ENCODE peak calls at places on chromosome 21, in seven cellular contexts. O, D, I, C, Q, X and R are unnamed samples.
A peak's percentile ranks its signal among the peaks of the same experiment; 100 is the strongest.

GRCh38 chr21:9758888-9759287 is 762.5 kb upstream of the TPTE start:
- DNase-seq in O (no peak), D (no peak), I (no peak), C (no peak), Q (no peak), X (no peak), R (no peak)

GRCh38 chr21:36150192-36150711 is 6.4 kb upstream of the DOP1B start:
- DNase-seq in O (no peak), D (no peak), I (no peak), C (no peak), Q (no peak), X (no peak), R (no peak)

GRCh38 chr21:36211660-36212512 is 55.3 kb downstream of the DOP1B start:
- DNase-seq in O (no peak), D (no peak), I (no peak), C (no peak), Q (no peak), X (no peak), R (no peak)

GRCh38 chr21:35367558-35367957 is 318.5 kb upstream of the RUNX1 start:
- DNase-seq in O (no peak), D (no peak), I (no peak), C (no peak), Q (no peak), X (peak; percentile 20), R (no peak)

GRCh38 chr21:43721225-43721605 is 2.3 kb downstream of the PDXK start:
- DNase-seq in O (no peak), D (no peak), I (no peak), C (no peak), Q (no peak), X (no peak), R (no peak)

GRCh38 chr21:45971487-45972352 is 9.8 kb upstream of the COL6A1 start:
- DNase-seq in O (no peak), D (no peak), I (peak; percentile 89), C (no peak), Q (no peak), X (no peak), R (no peak)

GRCh38 chr21:43903451-43904091 is 38.5 kb downstream of the AGPAT3 start:
- DNase-seq in O (no peak), D (no peak), I (no peak), C (no peak), Q (no peak), X (peak; percentile 50), R (no peak)

GRCh38 chr21:36411301-36411700 is 26.1 kb downstream of the CHAF1B start:
- DNase-seq in O (no peak), D (no peak), I (no peak), C (no peak), Q (no peak), X (no peak), R (no peak)

GRCh38 chr21:28220670-28221069 is 772.0 kb downstream of the LTN1 start:
- DNase-seq in O (no peak), D (no peak), I (no peak), C (no peak), Q (no peak), X (no peak), R (no peak)

GRCh38 chr21:42384999-42385398 is 10.9 kb downstream of the TMPRSS3 start:
- DNase-seq in O (no peak), D (no peak), I (no peak), C (no peak), Q (no peak), X (peak; percentile 89), R (no peak)

GRCh38 chr21:45078877-45079281 is 4.5 kb downstream of the ADARB1 start:
- DNase-seq in O (peak; percentile 76), D (peak; percentile 80), I (no peak), C (peak; percentile 69), Q (no peak), X (no peak), R (no peak)